ENCODE peak calls at places on chromosomes 4 and X, in six cellular contexts. O, J, R, N, L and E are unnamed samples.

GRCh38 chr4:107603430-107603829 is 116.6 kb downstream of the PAPSS1 start:
- DNase-seq in O (no peak), J (peak), R (no peak), N (no peak), L (no peak), E (no peak)

GRCh38 chr4:113278324-113278934 is 229.0 kb downstream of the ANK2 start:
- DNase-seq in O (peak), J (peak), R (no peak), N (peak), L (peak), E (peak)

GRCh38 chrX:103157511-103158316 is 57.2 kb upstream of the BEX4 start:
- DNase-seq in O (no peak), J (peak), R (no peak), N (peak), L (peak), E (no peak)

GRCh38 chrX:9586992-9587392 is 122.1 kb downstream of the TBL1X start:
- DNase-seq in O (peak), J (no peak), R (no peak), N (no peak), L (no peak), E (no peak)

GRCh38 chr4:174592985-174593335 is 70.7 kb upstream of the HPGD start:
- DNase-seq in O (no peak), J (peak), R (no peak), N (no peak), L (no peak), E (no peak)

GRCh38 chrX:74187211-74187610 is 116.8 kb upstream of the ZCCHC13 start:
- DNase-seq in O (no peak), J (peak), R (no peak), N (no peak), L (no peak), E (no peak)

GRCh38 chr4:53193111-53193510 is 172.8 kb downstream of the SCFD2 start:
- DNase-seq in O (no peak), J (peak), R (no peak), N (no peak), L (no peak), E (no peak)

GRCh38 chr4:48254381-48255072 is 15.1 kb downstream of the TEC start:
- DNase-seq in O (peak), J (peak), R (no peak), N (no peak), L (no peak), E (peak)

GRCh38 chrX:100864967-100865366 is 9.2 kb downstream of the NOX1 start:
- DNase-seq in O (no peak), J (peak), R (no peak), N (no peak), L (no peak), E (no peak)

GRCh38 chr4:118732591-118733330 is 47.6 kb downstream of the METTL14 start:
- DNase-seq in O (no peak), J (peak), R (no peak), N (peak), L (no peak), E (no peak)

GRCh38 chr4:174255790-174256189 is 27.7 kb downstream of the FBXO8 start:
- DNase-seq in O (no peak), J (peak), R (no peak), N (no peak), L (no peak), E (no peak)

GRCh38 chrX:72395252-72395651 is 89.5 kb upstream of the CITED1 start:
- DNase-seq in O (no peak), J (peak), R (no peak), N (no peak), L (no peak), E (no peak)

GRCh38 chr4:41177016-41177415 is 37.3 kb downstream of the APBB2 start:
- DNase-seq in O (no peak), J (peak), R (no peak), N (no peak), L (no peak), E (no peak)

GRCh38 chr4:1368421-1369090 is 21.5 kb downstream of the UVSSA start:
- DNase-seq in O (peak), J (no peak), R (no peak), N (no peak), L (no peak), E (peak)

GRCh38 chr4:129328176-129328575 is 232.2 kb downstream of the C4orf33 start:
- DNase-seq in O (no peak), J (no peak), R (no peak), N (no peak), L (no peak), E (no peak)

GRCh38 chr4:177194906-177195305 is 114.8 kb upstream of the NEIL3 start:
- DNase-seq in O (no peak), J (peak), R (no peak), N (no peak), L (no peak), E (no peak)

GRCh38 chrX:41802958-41803357 is 79.0 kb downstream of the GPR82 start:
- DNase-seq in O (no peak), J (peak), R (no peak), N (no peak), L (no peak), E (no peak)

GRCh38 chrX:6738518-6739470 is 203.9 kb upstream of the VCX3A start:
- DNase-seq in O (no peak), J (no peak), R (no peak), N (no peak), L (peak), E (no peak)

GRCh38 chr4:185472063-185472542 is 570 bp upstream of the CCDC110 start:
- DNase-seq in O (no peak), J (no peak), R (no peak), N (no peak), L (peak), E (no peak)

GRCh38 chrX:101799387-101799786 is 132.4 kb downstream of the ZMAT1 start:
- DNase-seq in O (peak), J (peak), R (peak), N (peak), L (peak), E (peak)

GRCh38 chrX:154436290-154436596 is 711 bp upstream of the GDI1 start:
- DNase-seq in O (no peak), J (no peak), R (no peak), N (no peak), L (no peak), E (no peak)

GRCh38 chr4:10524196-10524833 is 67.1 kb upstream of the ZNF518B start:
- DNase-seq in O (no peak), J (no peak), R (no peak), N (no peak), L (no peak), E (no peak)

GRCh38 chr4:54189140-54189539 is 40.0 kb upstream of the PDGFRA start:
- DNase-seq in O (no peak), J (peak), R (no peak), N (no peak), L (no peak), E (no peak)

GRCh38 chrX:7925867-7926472 is 1.2 kb downstream of the PNPLA4 start:
- DNase-seq in O (peak), J (peak), R (peak), N (peak), L (peak), E (peak)

GRCh38 chr4:138861130-138861529 is 154.5 kb upstream of the NOCT start:
- DNase-seq in O (no peak), J (peak), R (no peak), N (no peak), L (no peak), E (no peak)

GRCh38 chr4:185932491-185932890 is 120.5 kb upstream of the SORBS2 start:
- DNase-seq in O (peak), J (no peak), R (no peak), N (no peak), L (no peak), E (no peak)

GRCh38 chrX:39409246-39409917 is 608.1 kb downstream of the MID1IP1 start:
- DNase-seq in O (no peak), J (peak), R (no peak), N (no peak), L (no peak), E (no peak)

GRCh38 chr4:110245567-110245966 is 47.2 kb upstream of the ELOVL6 start:
- DNase-seq in O (no peak), J (peak), R (no peak), N (no peak), L (no peak), E (no peak)

GRCh38 chr4:42653606-42654560 is 3.0 kb downstream of the ATP8A1 start:
- DNase-seq in O (no peak), J (no peak), R (no peak), N (no peak), L (no peak), E (no peak)

GRCh38 chr4:73831569-73831968 is 4.9 kb upstream of the CXCL6 start:
- DNase-seq in O (peak), J (peak), R (no peak), N (no peak), L (no peak), E (no peak)

GRCh38 chr4:118282692-118283091 is 70.1 kb downstream of the PRSS12 start:
- DNase-seq in O (no peak), J (peak), R (no peak), N (no peak), L (no peak), E (no peak)

GRCh38 chr4:1252928-1253492 is 4.1 kb upstream of the CTBP1 start:
- DNase-seq in O (no peak), J (no peak), R (no peak), N (no peak), L (no peak), E (no peak)

GRCh38 chr4:1655676-1656075 is 28.4 kb downstream of the FAM53A start:
- DNase-seq in O (no peak), J (no peak), R (no peak), N (no peak), L (no peak), E (no peak)

GRCh38 chr4:176792348-176793059 is at the start of gene VEGFC:
- DNase-seq in O (peak), J (peak), R (no peak), N (no peak), L (peak), E (peak)